ENCODE peak calls at places on chromosomes 1 and 21, in nine cellular contexts. X is CD8-positive, alpha-beta memory T cell; E is fibroblast of lung; Z is left lung; W is mucosa of descending colon; Q is left ventricle myocardium inferior; F is heart right ventricle; J is fibroblast of mammary gland; L is WERI-Rb-1. C is an unnamed sample.

GRCh38 chr1:160781129-160781808 is 14.7 kb upstream of the LY9 start:
- DNase-seq in L (no peak), X (no peak), W (no peak), F (no peak), J (no peak), E (no peak), Q (no peak), Z (no peak), C (peak; percentile 80)

GRCh38 chr1:193190096-193190744 is 3.8 kb upstream of the B3GALT2 start:
- DNase-seq in E (peak; percentile 35), L (no peak), F (no peak), J (peak; percentile 28), W (no peak), Q (no peak), X (no peak), Z (no peak), C (no peak)

GRCh38 chr21:42218836-42219605 is at the start of gene ABCG1:
- DNase-seq in F (no peak), E (peak; percentile 10), Q (peak; percentile 54), Z (peak; percentile 92), W (peak; percentile 78), X (peak; percentile 65), L (peak; percentile 60), J (no peak), C (peak; percentile 82)

GRCh38 chr1:28800324-28800723 is 11.6 kb upstream of the OPRD1 start:
- DNase-seq in X (no peak), Q (no peak), E (no peak), F (no peak), W (no peak), J (no peak), L (no peak), Z (no peak), C (no peak)

GRCh38 chr1:21816602-21817302 is 4.7 kb downstream of the LDLRAD2 start:
- DNase-seq in F (no peak), J (peak; percentile 80), W (no peak), X (no peak), L (no peak), E (peak; percentile 74), Q (no peak), Z (no peak), C (no peak)

GRCh38 chr1:88149686-88150085 is 534.4 kb upstream of the PKN2 start:
- DNase-seq in Z (no peak), W (no peak), J (no peak), E (no peak), Q (no peak), F (no peak), X (no peak), L (no peak), C (no peak)

GRCh38 chr1:169550294-169550693 is 36.0 kb downstream of the F5 start:
- DNase-seq in X (peak; percentile 46), Z (no peak), J (peak; percentile 57), W (no peak), L (no peak), F (no peak), E (peak; percentile 16), Q (no peak), C (no peak)

GRCh38 chr1:217135569-217135915 is 412.3 kb upstream of the ESRRG start:
- DNase-seq in X (no peak), Q (no peak), Z (peak; percentile 71), L (no peak), F (no peak), J (no peak), W (no peak), E (peak; percentile 14), C (peak; percentile 27)

GRCh38 chr1:28326980-28327379 is 1.9 kb upstream of the MED18 start:
- DNase-seq in Z (no peak), W (no peak), X (no peak), Q (no peak), J (peak; percentile 38), F (no peak), E (no peak), L (no peak), C (no peak)

GRCh38 chr21:17105972-17106371 is 406.9 kb upstream of the CXADR start:
- DNase-seq in Z (no peak), E (no peak), F (no peak), L (no peak), X (no peak), Q (no peak), W (no peak), J (peak; percentile 5), C (no peak)

GRCh38 chr1:48596036-48596435 is 124.0 kb upstream of the SPATA6 start:
- DNase-seq in E (peak; percentile 46), Z (no peak), X (no peak), W (no peak), F (no peak), Q (no peak), L (peak; percentile 56), J (peak; percentile 3), C (no peak)

GRCh38 chr1:243962541-243962940 is 88.5 kb upstream of the ZBTB18 start:
- DNase-seq in W (no peak), X (no peak), Q (no peak), L (no peak), E (no peak), Z (no peak), F (no peak), J (no peak), C (no peak)

GRCh38 chr1:60620107-60620506 is 462.3 kb upstream of the NFIA start:
- DNase-seq in F (no peak), J (no peak), X (no peak), Q (peak; percentile 12), Z (peak; percentile 54), W (no peak), L (no peak), E (no peak), C (no peak)

GRCh38 chr1:36847761-36848160 is 186.6 kb downstream of the GRIK3 start:
- DNase-seq in Z (no peak), Q (no peak), E (no peak), L (peak; percentile 36), F (no peak), J (no peak), X (no peak), W (no peak), C (peak; percentile 1)

GRCh38 chr1:78836736-78837135 is 169.8 kb downstream of the ADGRL4 start:
- DNase-seq in Z (no peak), J (peak; percentile 13), X (no peak), F (no peak), E (no peak), Q (no peak), L (no peak), W (no peak), C (no peak)

GRCh38 chr1:244013100-244013499 is 38.0 kb upstream of the ZBTB18 start:
- DNase-seq in W (no peak), J (no peak), Z (no peak), F (no peak), E (no peak), Q (no peak), L (no peak), X (no peak), C (no peak)

GRCh38 chr1:177998696-177999631 is 29.1 kb upstream of the SEC16B start:
- DNase-seq in Z (no peak), Q (no peak), E (no peak), W (no peak), F (no peak), J (no peak), L (no peak), X (no peak), C (no peak)

GRCh38 chr1:9561429-9561828 is 22.2 kb downstream of the SLC25A33 start:
- DNase-seq in F (peak; percentile 66), E (peak; percentile 96), Z (no peak), L (peak; percentile 51), J (peak; percentile 95), Q (no peak), X (peak; percentile 40), W (no peak), C (no peak)

DNA sequence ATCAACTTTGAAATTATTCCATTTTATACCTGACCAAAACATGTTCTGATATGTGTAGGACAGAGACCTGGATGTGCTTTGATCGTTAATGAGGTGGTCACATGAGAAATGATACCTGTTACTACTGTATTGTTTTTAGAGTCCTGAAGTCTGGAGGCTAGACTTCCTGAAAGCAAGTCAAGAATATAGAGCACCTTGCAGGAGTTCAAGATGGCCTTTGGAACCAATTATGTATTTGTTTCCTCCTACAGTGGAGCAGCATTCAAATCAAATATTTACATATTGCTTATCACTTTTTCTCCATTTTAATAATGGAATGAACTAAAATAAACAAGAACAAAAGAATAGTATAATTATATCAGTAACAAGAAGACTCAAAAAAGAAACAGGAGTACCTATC is 82.7 kb upstream of the TENT5C start:
- DNase-seq in Z (no peak), X (no peak), L (no peak), F (no peak), E (no peak), J (no peak), W (no peak), Q (no peak), C (no peak)
- H3K4me3 ChIP-seq in Z (no peak overlapping the region), X (no peak overlapping the region), L (no peak overlapping the region), F (no peak overlapping the region), E (no peak overlapping the region), J (no peak overlapping the region), W (no peak overlapping the region), Q (no peak overlapping the region), C (no peak overlapping the region)

DNA sequence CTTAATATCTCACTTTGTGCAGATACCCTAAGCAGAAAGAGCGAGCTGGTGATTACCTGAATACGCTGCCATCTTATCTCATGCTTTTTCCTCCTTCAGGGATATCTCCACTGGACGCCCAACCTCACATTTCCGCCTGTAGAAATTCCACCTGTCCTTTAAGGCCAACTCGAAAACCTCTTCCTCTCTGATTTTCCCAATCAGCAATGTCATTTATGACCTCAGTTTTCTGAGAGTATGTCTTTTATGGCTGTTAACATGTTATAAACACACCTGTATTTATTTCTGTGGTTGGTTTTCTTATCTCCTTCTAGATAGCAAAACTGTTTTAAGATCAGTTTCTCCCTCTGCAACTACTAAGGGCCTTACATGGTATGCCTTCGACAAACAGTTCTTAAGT is 41.1 kb downstream of the CD34 start:
- DNase-seq in Z (no peak), X (no peak), L (no peak), E (no peak), Q (no peak), J (no peak), W (no peak), F (no peak), C (no peak)
- H3K4me3 ChIP-seq in Z (no peak overlapping the region), X (no peak overlapping the region), L (no peak overlapping the region), E (no peak overlapping the region), Q (no peak overlapping the region), J (no peak overlapping the region), W (no peak overlapping the region), F (no peak overlapping the region), C (no peak overlapping the region)

GRCh38 chr1:54490361-54491248 is 57.4 kb upstream of the ACOT11 start:
- DNase-seq in W (no peak), Q (peak; percentile 32), E (no peak), L (no peak), F (peak; percentile 20), X (no peak), Z (no peak), J (no peak), C (no peak)
- H3K4me3 ChIP-seq in W (no peak overlapping the region), Q (peak overlapping the region; percentile 19), E (no peak overlapping the region), L (no peak overlapping the region), F (no peak overlapping the region), X (no peak overlapping the region), Z (no peak overlapping the region), J (no peak overlapping the region), C (no peak overlapping the region)

DNA sequence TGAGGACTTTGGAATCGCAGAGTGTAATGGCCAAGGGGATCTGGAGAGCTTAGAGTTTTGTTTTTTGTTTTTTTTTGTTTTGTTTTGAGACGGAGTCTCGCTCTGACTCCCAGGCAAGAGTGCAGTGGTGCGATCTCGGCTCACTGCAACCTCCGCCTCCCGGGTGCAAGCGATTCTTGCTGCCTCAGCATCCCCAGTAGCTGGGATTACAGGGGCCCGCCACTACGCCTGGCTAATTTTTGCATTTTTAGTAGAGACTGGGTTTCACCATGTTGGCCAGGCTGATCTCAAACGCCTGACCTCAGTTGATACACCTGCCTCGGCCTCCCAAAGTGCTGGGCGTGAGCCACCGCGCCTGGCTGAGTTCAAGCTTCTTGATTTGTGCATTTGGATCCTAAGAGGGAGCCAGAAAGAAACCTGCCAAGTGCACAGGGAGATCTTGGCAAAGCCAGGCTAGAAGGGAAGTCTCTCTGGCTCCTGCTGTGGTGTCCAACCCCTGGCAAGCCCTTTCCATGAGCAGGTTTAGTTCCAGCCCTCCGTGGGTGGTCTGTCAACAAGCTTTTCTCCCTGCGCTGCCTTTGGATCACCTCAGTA is 852 bp downstream of the FAAH start:
- DNase-seq in F (no peak), Z (no peak), E (no peak), W (no peak), Q (no peak), J (no peak), X (no peak), L (no peak), C (no peak)
- H3K4me3 ChIP-seq in F (peak overlapping the region; percentile 52), Z (peak overlapping the region; percentile 32), E (no peak overlapping the region), W (peak overlapping the region; percentile 45), Q (peak overlapping the region; percentile 72), J (no peak overlapping the region), X (no peak overlapping the region), L (peak overlapping the region; percentile 56), C (peak overlapping the region; percentile 85)